ENCODE peak calls at places on chromosomes 1 and 21, in four cellular contexts. Z, I, T and L are unnamed samples.
A peak's percentile ranks its signal among the peaks of the same experiment; 100 is the strongest.

GRCh38 chr1:32311709-32312393 is 20.0 kb downstream of the HDAC1 start:
- DNase-seq in Z (no peak), I (no peak), T (no peak), L (no peak)

GRCh38 chr1:169495916-169496315 is 10.2 kb upstream of the SLC19A2 start:
- DNase-seq in T (no peak), I (no peak), Z (no peak), L (no peak)

GRCh38 chr21:30430170-30430655 is at the start of gene KRTAP13-4:
- DNase-seq in I (no peak), T (no peak), Z (no peak), L (no peak)

GRCh38 chr1:74505133-74505532 is 7.3 kb downstream of the LRRC53 start:
- DNase-seq in I (no peak), Z (no peak), T (no peak), L (no peak)

GRCh38 chr1:119982006-119982405 is 85.7 kb upstream of the ADAM30 start:
- DNase-seq in I (no peak), T (no peak), Z (peak; percentile 68), L (no peak)

GRCh38 chr1:109791495-109792040 is 27.8 kb upstream of the EPS8L3 start:
- DNase-seq in T (no peak), Z (no peak), I (no peak), L (no peak)

GRCh38 chr1:233242827-233243483 is 52.6 kb downstream of the PCNX2 start:
- DNase-seq in I (no peak), T (no peak), Z (no peak), L (no peak)

GRCh38 chr1:244919320-244920282 is 55.3 kb upstream of the HNRNPU start:
- DNase-seq in Z (no peak), I (no peak), T (no peak), L (no peak)

GRCh38 chr1:240462766-240463410 is 149.1 kb downstream of the GREM2 start:
- DNase-seq in I (no peak), T (no peak), Z (no peak), L (no peak)

GRCh38 chr1:109985251-109986053 is 887 bp downstream of the AHCYL1 start:
- DNase-seq in Z (no peak), I (no peak), T (no peak), L (no peak)

GRCh38 chr1:35644204-35644603 is 2.9 kb upstream of the PSMB2 start:
- DNase-seq in Z (no peak), T (no peak), I (no peak), L (no peak)

DNA sequence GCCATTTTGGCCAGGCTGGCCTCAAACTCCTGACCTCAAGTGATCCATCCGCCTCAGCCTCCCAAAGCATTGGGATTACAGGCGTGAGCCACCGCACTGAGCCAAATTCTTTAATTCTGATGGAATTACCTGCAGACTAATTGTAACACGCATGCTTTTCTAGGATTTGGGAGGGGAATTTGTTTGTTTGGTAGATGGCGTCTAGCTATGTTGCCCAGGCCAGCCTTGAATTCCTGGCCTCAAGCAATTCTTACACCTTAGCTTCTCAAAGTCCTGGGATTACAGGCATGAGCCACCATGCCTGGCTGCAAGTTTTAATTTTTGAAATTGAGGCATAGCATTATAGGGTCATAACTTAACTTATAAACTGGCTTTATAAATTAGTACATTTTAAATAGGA is 18.6 kb downstream of the RTCA start:
- DNase-seq in T (no peak), I (no peak), Z (no peak), L (no peak)
- H3K4me1 ChIP-seq in T (peaks cover 15% of the 10 kb centered on the region), I (no peaks in the 10 kb centered on the region), Z (no peaks in the 10 kb centered on the region), L (peaks cover 2% of the 10 kb centered on the region)

GRCh38 chr21:32348604-32349332 is 44.0 kb downstream of the URB1 start:
- DNase-seq in T (no peak), Z (no peak), I (no peak), L (no peak)
- H3K36me3 ChIP-seq in T (peaks cover 98% of the 10 kb centered on the region), Z (peaks cover 84% of the 10 kb centered on the region), I (peaks cover 78% of the 10 kb centered on the region), L (peaks cover 97% of the 10 kb centered on the region)

DNA sequence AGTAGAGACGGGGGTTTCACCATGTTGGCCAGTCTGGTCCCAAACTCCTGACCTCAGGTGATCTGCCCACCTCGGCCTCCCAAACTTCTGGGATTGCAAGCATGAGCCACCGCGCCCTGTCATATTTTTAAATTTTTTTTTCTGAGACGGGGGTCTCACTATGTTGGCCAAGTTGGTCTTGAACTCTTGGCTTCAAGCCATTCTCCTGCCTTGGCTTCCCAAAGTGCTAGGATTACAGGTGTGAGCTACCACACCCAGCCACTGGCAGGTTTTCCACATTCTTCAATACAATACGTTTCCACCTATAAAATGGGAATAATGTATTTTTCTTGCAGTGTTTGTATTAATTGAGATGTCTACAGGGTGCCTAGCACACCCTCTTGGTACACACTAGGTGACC is 3.4 kb upstream of the LEFTY1 start:
- DNase-seq in T (no peak), I (no peak), Z (no peak), L (no peak)
- H3K27ac ChIP-seq in T (no peak overlapping the region), I (no peak overlapping the region), Z (no peak overlapping the region), L (no peak overlapping the region)

GRCh38 chr1:151942882-151943281 is 33.6 kb upstream of the THEM4 start:
- DNase-seq in Z (no peak), I (no peak), T (no peak), L (no peak)
- H3K4me1 ChIP-seq in Z (peaks cover 6% of the 10 kb centered on the region), I (peaks cover 26% of the 10 kb centered on the region), T (peaks cover 65% of the 10 kb centered on the region), L (peaks cover 31% of the 10 kb centered on the region)

GRCh38 chr1:29260531-29260930 is 24.2 kb downstream of the PTPRU start:
- DNase-seq in T (no peak), I (no peak), Z (no peak), L (no peak)

GRCh38 chr1:29258189-29258973 is 22.1 kb downstream of the PTPRU start:
- DNase-seq in Z (no peak), I (no peak), T (no peak), L (no peak)

GRCh38 chr1:29258974-29259801 is 22.9 kb downstream of the PTPRU start:
- DNase-seq in Z (no peak), I (no peak), T (no peak), L (no peak)

GRCh38 chr1:29256979-29257804 is 20.9 kb downstream of the PTPRU start:
- DNase-seq in Z (no peak), T (no peak), I (no peak), L (no peak)

GRCh38 chr1:29259802-29260441 is 23.6 kb downstream of the PTPRU start:
- DNase-seq in Z (no peak), T (peak; percentile 67), I (no peak), L (peak; percentile 16)
- H3K36me3 ChIP-seq in Z (no peaks in the 10 kb centered on the region), T (no peaks in the 10 kb centered on the region), I (no peaks in the 10 kb centered on the region), L (no peaks in the 10 kb centered on the region)

DNA sequence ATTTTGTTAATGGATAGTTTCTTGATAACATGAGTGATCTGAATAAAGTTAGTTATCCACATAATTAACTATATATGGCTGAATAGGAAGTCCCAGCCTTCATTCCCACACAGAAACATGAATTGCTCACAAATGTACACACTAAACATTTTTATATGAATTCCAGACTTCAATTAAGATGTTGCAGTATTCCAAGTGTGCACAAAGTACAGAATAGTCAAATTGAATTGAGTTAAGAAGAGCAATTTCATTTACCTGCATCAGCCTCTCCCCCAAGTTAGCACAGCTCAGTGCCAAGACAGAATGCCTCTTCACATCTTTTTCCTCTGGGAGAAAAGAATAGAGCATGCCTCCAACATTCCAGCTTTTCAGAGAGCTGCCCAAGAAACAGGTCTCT is 207.0 kb upstream of the SAMSN1 start:
- DNase-seq in I (no peak), Z (no peak), T (no peak), L (no peak)
- H3K27ac ChIP-seq in I (peak overlapping the region; percentile 76), Z (no peak overlapping the region), T (no peak overlapping the region), L (no peak overlapping the region)

DNA sequence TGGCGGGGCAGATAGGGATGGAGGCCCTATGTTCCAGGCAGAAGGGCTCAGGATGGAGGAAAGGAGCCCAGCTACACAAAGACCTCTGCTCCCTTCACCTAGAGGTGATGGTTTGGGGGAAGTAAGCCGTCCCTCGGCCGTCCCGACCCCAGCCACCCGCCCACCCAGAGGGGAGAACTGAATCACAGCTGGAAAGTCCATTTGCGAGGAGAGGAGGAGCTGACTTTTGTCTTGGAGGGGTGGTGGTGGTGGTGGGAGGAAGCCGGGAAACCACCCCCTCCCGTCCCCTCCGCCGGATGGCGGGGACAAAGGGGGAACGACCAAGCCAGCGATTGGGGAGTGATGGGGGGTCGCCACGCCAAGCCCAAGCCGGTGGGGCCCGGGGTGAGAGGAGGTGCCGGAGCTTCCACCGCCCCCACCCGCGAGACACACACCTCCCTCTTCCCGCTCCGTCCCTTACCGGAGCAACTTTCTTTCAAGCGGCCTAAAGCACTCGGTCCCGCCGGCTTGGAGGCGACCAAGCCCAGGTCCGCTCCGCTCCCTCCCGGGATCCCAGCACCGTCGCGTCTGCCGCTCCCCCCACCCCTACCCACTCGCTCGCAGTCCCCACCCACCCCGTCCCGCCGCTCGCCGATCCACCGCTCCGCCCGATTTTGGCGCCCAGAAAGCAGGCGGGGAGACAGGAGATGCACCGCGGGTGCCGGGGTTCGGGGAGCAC is 581 bp downstream of the ARHGEF2 start:
- DNase-seq in I (peak; percentile 55), T (peak; percentile 61), Z (no peak), L (no peak)
- H3K4me1 ChIP-seq in I (peaks cover 71% of the 10 kb centered on the region), T (peaks cover 99% of the 10 kb centered on the region), Z (peaks cover 48% of the 10 kb centered on the region), L (peaks cover 89% of the 10 kb centered on the region)